ENCODE peak calls at places on chromosomes 7 and 10, in nine cellular contexts. M is A172; F is activated CD4-positive, alpha-beta T cell treated with anti-CD3 and anti-CD28 coated beads for 36 hours; Y is neural crest cell; W is neuronal stem cell; P is stimulated activated naive B cell treated with anti-CD40 and anti-IgM and Interleukin-4, amounts not matched to agents 10 μg/mL and 1 μg/mL and 100 μg/mL, for 72 hours; O is fibroblast of lung; A is GM12865; X is CD8-positive, alpha-beta T cell. I is an unnamed sample.

GRCh38 chr10:75405201-75406143 is 3.9 kb upstream of the ZNF503 start:
- DNase-seq in P (no peak), X (no peak), Y (peak; percentile 34), O (peak; percentile 63), A (no peak), F (no peak), M (no peak), W (peak; percentile 30), I (no peak)

GRCh38 chr10:31139497-31139896 is 107.8 kb upstream of the ZNF438 start:
- DNase-seq in F (no peak), P (no peak), Y (no peak), O (no peak), M (no peak), A (no peak), W (no peak), X (no peak), I (no peak)

GRCh38 chr10:114708717-114709352 is 50.8 kb upstream of the ABLIM1 start:
- DNase-seq in M (peak; percentile 86), F (no peak), Y (no peak), O (peak; percentile 95), A (no peak), W (no peak), X (no peak), P (no peak), I (no peak)

GRCh38 chr7:101111261-101111660 is 15.6 kb upstream of the SERPINE1 start:
- DNase-seq in M (no peak), W (no peak), F (no peak), O (no peak), X (no peak), Y (no peak), P (no peak), A (no peak), I (no peak)

GRCh38 chr10:11297136-11297535 is 279.5 kb downstream of the CELF2 start:
- DNase-seq in A (no peak), F (no peak), Y (no peak), W (no peak), P (no peak), O (no peak), X (no peak), M (no peak), I (no peak)

GRCh38 chr7:39527951-39528350 is 38.3 kb upstream of the YAE1 start:
- DNase-seq in Y (no peak), P (no peak), W (no peak), A (no peak), X (no peak), F (no peak), M (no peak), O (no peak), I (no peak)

GRCh38 chr7:6640246-6640721 is 3.2 kb downstream of the ZNF316 start:
- DNase-seq in Y (no peak), M (peak; percentile 35), X (no peak), P (no peak), F (peak; percentile 68), W (no peak), O (peak; percentile 29), A (no peak), I (no peak)

GRCh38 chr10:43124574-43125273 is 13.5 kb upstream of the CSGALNACT2 start:
- DNase-seq in W (no peak), P (no peak), X (no peak), Y (no peak), O (no peak), A (no peak), F (no peak), M (no peak), I (no peak)

GRCh38 chr10:110398419-110399162 is 93.9 kb upstream of the SMNDC1 start:
- DNase-seq in A (no peak), X (no peak), M (peak; percentile 100), Y (no peak), F (no peak), P (no peak), O (peak; percentile 90), W (no peak), I (no peak)

GRCh38 chr10:125061557-125062243 is 98.7 kb downstream of the CTBP2 start:
- DNase-seq in M (no peak), A (peak; percentile 53), Y (no peak), P (peak; percentile 43), W (no peak), O (no peak), X (no peak), F (no peak), I (no peak)

GRCh38 chr7:129933627-129934026 is 19.1 kb downstream of the UBE2H start:
- DNase-seq in P (no peak), X (no peak), M (no peak), W (no peak), F (no peak), Y (no peak), O (no peak), A (no peak), I (no peak)

GRCh38 chr10:3468919-3469638 is 296.5 kb upstream of the PITRM1 start:
- DNase-seq in Y (no peak), O (peak; percentile 97), A (peak; percentile 68), X (no peak), M (peak; percentile 86), P (no peak), W (no peak), F (peak; percentile 31), I (no peak)

GRCh38 chr7:82359426-82359825 is 84.2 kb downstream of the CACNA2D1 start:
- DNase-seq in Y (no peak), W (no peak), P (no peak), M (no peak), F (no peak), O (no peak), X (no peak), A (no peak), I (no peak)

GRCh38 chr10:72862957-72863356 is 30.6 kb upstream of the OIT3 start:
- DNase-seq in O (no peak), A (no peak), X (no peak), W (no peak), F (no peak), P (no peak), Y (no peak), M (no peak), I (no peak)

GRCh38 chr10:125027889-125028288 is 86.0 kb downstream of the ZRANB1 start:
- DNase-seq in P (no peak), Y (no peak), W (no peak), A (no peak), X (no peak), F (no peak), O (no peak), M (no peak), I (peak; percentile 78)

GRCh38 chr7:22582860-22583640 is 83.1 kb upstream of the STEAP1B start:
- DNase-seq in F (no peak), Y (no peak), P (no peak), A (no peak), X (no peak), W (no peak), M (peak; percentile 99), O (peak; percentile 96), I (no peak)

GRCh38 chr7:127158659-127159058 is 94.1 kb downstream of the GRM8 start:
- DNase-seq in O (no peak), M (no peak), X (no peak), P (no peak), A (peak; percentile 21), F (no peak), W (no peak), Y (no peak), I (no peak)

GRCh38 chr7:133575726-133576125 is 322.8 kb downstream of the EXOC4 start:
- DNase-seq in F (no peak), A (no peak), W (no peak), M (no peak), O (peak; percentile 33), Y (no peak), P (no peak), X (no peak), I (no peak)

GRCh38 chr10:599767-600166 is 89.7 kb downstream of the DIP2C start:
- DNase-seq in A (no peak), F (no peak), P (no peak), Y (no peak), W (no peak), O (no peak), M (no peak), X (no peak), I (no peak)

GRCh38 chr10:132889556-132889955 is 52.8 kb downstream of the CFAP46 start:
- DNase-seq in Y (no peak), F (no peak), W (no peak), A (no peak), P (no peak), M (no peak), O (no peak), X (no peak), I (no peak)

GRCh38 chr7:94620703-94621118 is 35.2 kb downstream of the SGCE start:
- DNase-seq in P (peak; percentile 74), A (peak; percentile 92), X (peak; percentile 23), F (peak; percentile 74), M (peak; percentile 98), O (peak; percentile 92), W (no peak), Y (no peak), I (peak; percentile 10)

GRCh38 chr7:137363683-137364082 is 20.1 kb upstream of the PTN start:
- DNase-seq in A (no peak), X (no peak), W (no peak), P (no peak), Y (no peak), F (no peak), M (no peak), O (no peak), I (no peak)

GRCh38 chr7:152858761-152859160 is 99.2 kb downstream of the ACTR3B start:
- DNase-seq in X (no peak), A (no peak), W (no peak), P (no peak), O (no peak), M (no peak), F (no peak), Y (no peak), I (no peak)

GRCh38 chr7:92691578-92691977 is 101.4 kb upstream of the FAM133B start:
- DNase-seq in W (no peak), M (peak; percentile 56), O (peak; percentile 60), Y (no peak), A (peak; percentile 72), P (peak; percentile 6), F (no peak), X (no peak), I (no peak)

GRCh38 chr7:140618291-140618690 is 22.3 kb downstream of the DENND2A start:
- DNase-seq in F (no peak), A (no peak), P (no peak), W (no peak), M (no peak), O (no peak), X (no peak), Y (no peak), I (no peak)

GRCh38 chr7:42886129-42886528 is 25.7 kb downstream of the C7orf25 start:
- DNase-seq in Y (no peak), F (no peak), X (no peak), P (no peak), O (peak; percentile 6), A (no peak), M (peak; percentile 29), W (no peak), I (no peak)

GRCh38 chr7:73851410-73852338 is 9.3 kb upstream of the TMEM270 start:
- DNase-seq in O (peak; percentile 98), X (no peak), Y (no peak), M (peak; percentile 100), W (no peak), F (peak; percentile 60), A (peak; percentile 59), P (no peak), I (no peak)

GRCh38 chr7:117323877-117324699 is 1.2 kb upstream of the WNT2 start:
- DNase-seq in M (no peak), X (no peak), P (no peak), Y (peak; percentile 18), W (peak; percentile 35), A (peak; percentile 24), O (peak; percentile 84), F (no peak), I (no peak)

GRCh38 chr10:1660815-1661214 is 76.5 kb downstream of the ADARB2 start:
- DNase-seq in W (no peak), F (no peak), Y (no peak), A (no peak), M (no peak), O (no peak), X (no peak), P (no peak), I (no peak)

GRCh38 chr10:30043476-30044270 is 15.7 kb downstream of the JCAD start:
- DNase-seq in P (no peak), W (no peak), X (no peak), O (no peak), M (no peak), Y (no peak), A (no peak), F (no peak), I (no peak)

GRCh38 chr10:131337656-131338055 is 26.1 kb upstream of the TCERG1L start:
- DNase-seq in Y (no peak), P (no peak), O (no peak), A (no peak), M (no peak), X (no peak), F (no peak), W (no peak), I (no peak)

I was measured in caudate nucleus.